ENCODE peak calls at places on chromosomes 11 and 22, in nine cellular contexts. O is substantia nigra, Z is ELR, C is NCI-H460, W is fibroblast of lung, X is HFFc6, D is mammary epithelial cell, M is M059J, S is foreskin keratinocyte. P is an unnamed sample.

GRCh38 chr22:48199667-48200066 is 1437.2 kb downstream of the TBC1D22A start:
- DNase-seq in X (no peak), S (no peak), Z (no peak), O (no peak), C (no peak), M (no peak), D (no peak), W (no peak), P (no peak)

GRCh38 chr11:128437137-128437536 is 150.2 kb downstream of the ETS1 start:
- DNase-seq in Z (no peak), X (peak), S (no peak), D (no peak), C (no peak), W (peak), M (no peak), O (no peak), P (no peak)

GRCh38 chr11:465896-466538 is 15.9 kb downstream of the PTDSS2 start:
- DNase-seq in Z (no peak), S (no peak), O (no peak), W (no peak), X (no peak), M (no peak), D (no peak), C (no peak), P (no peak)

GRCh38 chr22:24517446-24517845 is 22.3 kb downstream of the UPB1 start:
- DNase-seq in C (no peak), Z (no peak), S (no peak), X (no peak), M (no peak), D (no peak), O (no peak), W (no peak), P (no peak)

GRCh38 chr11:105823495-105824033 is 198.5 kb downstream of the MSANTD4 start:
- DNase-seq in C (no peak), W (peak), S (no peak), X (no peak), Z (no peak), D (no peak), O (no peak), M (no peak), P (no peak)

GRCh38 chr11:117900720-117901440 is 24.4 kb upstream of the FXYD6 start:
- DNase-seq in W (no peak), Z (no peak), O (no peak), X (no peak), C (no peak), S (peak), D (peak), M (no peak), P (no peak)

GRCh38 chr22:46067159-46068111 is 82.9 kb upstream of the PPARA start:
- DNase-seq in M (peak), O (no peak), Z (peak), W (peak), S (no peak), D (peak), C (no peak), X (no peak), P (no peak)

GRCh38 chr11:3095712-3096361 is 38.6 kb upstream of the CARS1 start:
- DNase-seq in Z (peak), D (peak), X (peak), C (no peak), W (peak), O (no peak), S (peak), M (peak), P (peak)

GRCh38 chr11:80593981-80594380 is 1153.2 kb upstream of the TENM4 start:
- DNase-seq in Z (no peak), X (no peak), M (peak), W (peak), C (peak), S (peak), D (peak), O (no peak), P (peak)

GRCh38 chr22:48685767-48686166 is 1141.9 kb downstream of the BRD1 start:
- DNase-seq in D (no peak), W (no peak), O (no peak), Z (no peak), S (no peak), C (no peak), M (no peak), X (no peak), P (no peak)

GRCh38 chr11:78244080-78244479 is 55.4 kb downstream of the USP35 start:
- DNase-seq in D (no peak), O (no peak), M (peak), S (no peak), C (no peak), Z (no peak), X (no peak), W (peak), P (no peak)

GRCh38 chr11:68832476-68833176 is 9.1 kb downstream of the CPT1A start:
- DNase-seq in O (no peak), W (no peak), X (no peak), D (peak), M (peak), S (no peak), Z (no peak), C (no peak), P (no peak)

GRCh38 chr11:117449111-117449693 is 121.5 kb downstream of the CEP164 start:
- DNase-seq in O (no peak), S (no peak), Z (peak), W (no peak), C (no peak), X (peak), M (peak), D (no peak), P (no peak)

GRCh38 chr11:2769779-2770555 is 70.2 kb upstream of the KCNQ1OT1 start:
- DNase-seq in O (no peak), D (no peak), Z (no peak), W (no peak), S (no peak), C (no peak), X (no peak), M (no peak), P (no peak)

GRCh38 chr11:64094463-64095223 is 58.9 kb downstream of the FLRT1 start:
- DNase-seq in Z (peak), C (peak), D (peak), O (no peak), M (peak), W (peak), S (peak), X (peak), P (peak)

GRCh38 chr11:91625495-91625894 is 599.1 kb upstream of the FAT3 start:
- DNase-seq in O (no peak), M (peak), C (no peak), X (no peak), S (no peak), W (no peak), D (no peak), Z (no peak), P (peak)

GRCh38 chr11:9203715-9204311 is 61.3 kb downstream of the DENND5A start:
- DNase-seq in Z (no peak), M (no peak), W (no peak), X (no peak), S (no peak), D (no peak), C (no peak), O (peak), P (no peak)

P was measured in mesenchymal stem cell.